ENCODE peak calls at places on chromosomes 12 and 14, in four cellular contexts. One of them, this sample, is unnamed.
A peak's percentile ranks its signal among the peaks of the same experiment; 100 is the strongest.

GRCh38 chr12:123998960-123999359 is 25.9 kb downstream of the ZNF664 start:
- DNase-seq in hippocampal formation: no peak
- DNase-seq in suprapubic skin: no peak
- DNase-seq in fibroblast of lung: no peak
- DNase-seq in this sample: no peak

GRCh38 chr12:131555197-131555820 is 155.6 kb upstream of the SFSWAP start:
- DNase-seq in suprapubic skin: no peak
- DNase-seq in fibroblast of lung: no peak
- DNase-seq in hippocampal formation: no peak
- DNase-seq in this sample: peak; percentile 33

GRCh38 chr14:92998957-92999356 is 76.0 kb downstream of the CHGA start:
- DNase-seq in hippocampal formation: no peak
- DNase-seq in suprapubic skin: no peak
- DNase-seq in fibroblast of lung: no peak
- DNase-seq in this sample: no peak

GRCh38 chr14:51386983-51387730 is 147.1 kb downstream of the TMX1 start:
- DNase-seq in suprapubic skin: no peak
- DNase-seq in fibroblast of lung: peak; percentile 12
- DNase-seq in hippocampal formation: no peak
- DNase-seq in this sample: no peak

GRCh38 chr12:47165934-47166333 is 86.2 kb upstream of the AMIGO2 start:
- DNase-seq in hippocampal formation: no peak
- DNase-seq in suprapubic skin: no peak
- DNase-seq in fibroblast of lung: no peak
- DNase-seq in this sample: no peak

GRCh38 chr14:73344304-73344703 is 107.0 kb downstream of the PAPLN start:
- DNase-seq in fibroblast of lung: peak; percentile 16
- DNase-seq in hippocampal formation: no peak
- DNase-seq in suprapubic skin: no peak
- DNase-seq in this sample: no peak

GRCh38 chr12:47413806-47414205 is 292.0 kb downstream of the RPAP3 start:
- DNase-seq in hippocampal formation: no peak
- DNase-seq in fibroblast of lung: no peak
- DNase-seq in suprapubic skin: no peak
- DNase-seq in this sample: no peak

GRCh38 chr14:53938126-53938671 is 18.4 kb downstream of the BMP4 start:
- DNase-seq in hippocampal formation: no peak
- DNase-seq in fibroblast of lung: no peak
- DNase-seq in suprapubic skin: no peak
- DNase-seq in this sample: no peak

GRCh38 chr14:65926504-65926903 is 514.0 kb downstream of the FUT8 start:
- DNase-seq in hippocampal formation: no peak
- DNase-seq in fibroblast of lung: no peak
- DNase-seq in suprapubic skin: no peak
- DNase-seq in this sample: no peak

GRCh38 chr14:80956922-80957321 is 1.5 kb downstream of the TSHR start:
- DNase-seq in suprapubic skin: no peak
- DNase-seq in fibroblast of lung: no peak
- DNase-seq in hippocampal formation: no peak
- DNase-seq in this sample: no peak

GRCh38 chr14:58540693-58541092 is 97.1 kb upstream of the DACT1 start:
- DNase-seq in hippocampal formation: no peak
- DNase-seq in suprapubic skin: no peak
- DNase-seq in fibroblast of lung: no peak
- DNase-seq in this sample: no peak

GRCh38 chr14:21924479-21924878 is 250.9 kb upstream of the OR4E1 start:
- DNase-seq in fibroblast of lung: no peak
- DNase-seq in hippocampal formation: no peak
- DNase-seq in suprapubic skin: no peak
- DNase-seq in this sample: no peak

GRCh38 chr14:26841920-26842741 is 244.3 kb upstream of the NOVA1 start:
- DNase-seq in hippocampal formation: no peak
- DNase-seq in suprapubic skin: peak; percentile 79
- DNase-seq in fibroblast of lung: peak; percentile 99
- DNase-seq in this sample: no peak

GRCh38 chr12:53074999-53075370 is 4.2 kb downstream of the SPRYD3 start:
- DNase-seq in fibroblast of lung: no peak
- DNase-seq in suprapubic skin: peak; percentile 53
- DNase-seq in hippocampal formation: no peak
- DNase-seq in this sample: peak; percentile 57

GRCh38 chr12:15306605-15307004 is 15.7 kb upstream of the PTPRO start:
- DNase-seq in suprapubic skin: no peak
- DNase-seq in hippocampal formation: no peak
- DNase-seq in fibroblast of lung: no peak
- DNase-seq in this sample: no peak

GRCh38 chr12:122871851-122872785 is 23.8 kb downstream of the VPS37B start:
- DNase-seq in hippocampal formation: peak; percentile 50
- DNase-seq in fibroblast of lung: peak; percentile 76
- DNase-seq in suprapubic skin: peak; percentile 85
- DNase-seq in this sample: peak; percentile 88

GRCh38 chr14:71166434-71166833 is 259.2 kb downstream of the PCNX1 start:
- DNase-seq in hippocampal formation: no peak
- DNase-seq in fibroblast of lung: peak; percentile 70
- DNase-seq in suprapubic skin: peak; percentile 0
- DNase-seq in this sample: no peak

GRCh38 chr12:121499929-121500793 is 80.7 kb downstream of the KDM2B start:
- DNase-seq in hippocampal formation: peak; percentile 71
- DNase-seq in fibroblast of lung: peak; percentile 67
- DNase-seq in suprapubic skin: no peak
- DNase-seq in this sample: peak; percentile 90

GRCh38 chr14:31582286-31582691 is 21.1 kb downstream of the NUBPL start:
- DNase-seq in hippocampal formation: no peak
- DNase-seq in fibroblast of lung: peak; percentile 73
- DNase-seq in suprapubic skin: no peak
- DNase-seq in this sample: no peak

GRCh38 chr14:26531894-26532293 is 65.9 kb downstream of the NOVA1 start:
- DNase-seq in fibroblast of lung: peak; percentile 82
- DNase-seq in hippocampal formation: no peak
- DNase-seq in suprapubic skin: no peak
- DNase-seq in this sample: no peak

GRCh38 chr14:74945852-74946658 is 9.3 kb downstream of the PGF start:
- DNase-seq in suprapubic skin: no peak
- DNase-seq in hippocampal formation: peak; percentile 57
- DNase-seq in fibroblast of lung: peak; percentile 67
- DNase-seq in this sample: no peak

GRCh38 chr12:2959508-2960431 is 573 bp downstream of the TEAD4 start:
- DNase-seq in fibroblast of lung: peak; percentile 62
- DNase-seq in hippocampal formation: no peak
- DNase-seq in suprapubic skin: no peak
- DNase-seq in this sample: peak; percentile 84

GRCh38 chr12:99009654-99010296 is 364.7 kb downstream of the APAF1 start:
- DNase-seq in hippocampal formation: no peak
- DNase-seq in fibroblast of lung: no peak
- DNase-seq in suprapubic skin: no peak
- DNase-seq in this sample: no peak

GRCh38 chr14:71527807-71528206 is 404.4 kb upstream of the RGS6 start:
- DNase-seq in suprapubic skin: no peak
- DNase-seq in hippocampal formation: no peak
- DNase-seq in fibroblast of lung: no peak
- DNase-seq in this sample: no peak

GRCh38 chr12:121731473-121731872 is 18.9 kb downstream of the TMEM120B start:
- DNase-seq in hippocampal formation: no peak
- DNase-seq in suprapubic skin: no peak
- DNase-seq in fibroblast of lung: no peak
- DNase-seq in this sample: no peak

GRCh38 chr12:45547822-45548221 is 181.7 kb upstream of the ARID2 start:
- DNase-seq in hippocampal formation: no peak
- DNase-seq in suprapubic skin: no peak
- DNase-seq in fibroblast of lung: peak; percentile 24
- DNase-seq in this sample: no peak

GRCh38 chr14:99511421-99512109 is 30.4 kb downstream of the CCNK start:
- DNase-seq in suprapubic skin: no peak
- DNase-seq in hippocampal formation: peak; percentile 43
- DNase-seq in fibroblast of lung: peak; percentile 22
- DNase-seq in this sample: peak; percentile 65

GRCh38 chr14:54724772-54725325 is 157.9 kb downstream of the SAMD4A start:
- DNase-seq in fibroblast of lung: peak; percentile 30
- DNase-seq in suprapubic skin: no peak
- DNase-seq in hippocampal formation: no peak
- DNase-seq in this sample: no peak

GRCh38 chr14:65993996-65994395 is 492.2 kb upstream of the CCDC196 start:
- DNase-seq in hippocampal formation: no peak
- DNase-seq in suprapubic skin: no peak
- DNase-seq in fibroblast of lung: no peak
- DNase-seq in this sample: no peak

GRCh38 chr14:102280376-102280962 is 24.5 kb downstream of the MOK start:
- DNase-seq in hippocampal formation: no peak
- DNase-seq in suprapubic skin: no peak
- DNase-seq in fibroblast of lung: peak; percentile 82
- DNase-seq in this sample: peak; percentile 33

GRCh38 chr14:91012050-91012449 is 48.4 kb downstream of the RPS6KA5 start:
- DNase-seq in fibroblast of lung: no peak
- DNase-seq in suprapubic skin: no peak
- DNase-seq in hippocampal formation: no peak
- DNase-seq in this sample: no peak